ENCODE peak calls at places on chromosome 4, in four cellular contexts. N is endothelial cell of umbilical vein, Y is upper lobe of left lung, B is stomach. T is an unnamed sample.

GRCh38 chr4:170128219-170128804 is 38.6 kb upstream of the AADAT start:
- DNase-seq in Y (no peak), N (no peak), B (no peak), T (no peak)

GRCh38 chr4:166887457-166887856 is 346.8 kb downstream of the SPOCK3 start:
- DNase-seq in N (no peak), Y (no peak), B (no peak), T (no peak)

GRCh38 chr4:8182858-8183725 is 16.0 kb upstream of the SH3TC1 start:
- DNase-seq in B (peak; percentile 89), Y (peak; percentile 91), N (peak; percentile 76), T (no peak)

GRCh38 chr4:41319553-41319952 is 62.8 kb downstream of the UCHL1 start:
- DNase-seq in Y (no peak), B (no peak), N (no peak), T (no peak)

GRCh38 chr4:8199594-8200301 is 658 bp downstream of the SH3TC1 start:
- DNase-seq in Y (peak; percentile 82), N (peak; percentile 34), B (peak; percentile 55), T (no peak)

GRCh38 chr4:45621926-45622325 is 501.9 kb downstream of the GABRG1 start:
- DNase-seq in Y (no peak), B (no peak), N (no peak), T (no peak)

GRCh38 chr4:136810626-136811025 is 721.7 kb downstream of the PCDH18 start:
- DNase-seq in B (no peak), N (no peak), Y (peak; percentile 23), T (no peak)

GRCh38 chr4:41339812-41340809 is 83.4 kb downstream of the UCHL1 start:
- DNase-seq in N (peak; percentile 85), Y (no peak), B (no peak), T (no peak)

GRCh38 chr4:88661724-88662123 is 35.9 kb downstream of the NAP1L5 start:
- DNase-seq in N (peak; percentile 63), Y (no peak), B (no peak), T (no peak)

GRCh38 chr4:101200561-101200960 is 146.8 kb downstream of the PPP3CA start:
- DNase-seq in Y (no peak), B (no peak), N (peak; percentile 94), T (no peak)

GRCh38 chr4:25343671-25344070 is 31.1 kb downstream of the ZCCHC4 start:
- DNase-seq in N (no peak), Y (no peak), B (no peak), T (no peak)

GRCh38 chr4:177596035-177596434 is 153.8 kb upstream of the AGA start:
- DNase-seq in B (no peak), Y (no peak), N (no peak), T (no peak)

GRCh38 chr4:183691897-183692296 is 32.8 kb downstream of the TRAPPC11 start:
- DNase-seq in B (no peak), Y (no peak), N (no peak), T (no peak)

GRCh38 chr4:181796502-181796901 is 446.7 kb upstream of the TENM3 start:
- DNase-seq in B (no peak), Y (no peak), N (no peak), T (no peak)

GRCh38 chr4:77007358-77008230 is 58.0 kb downstream of the SEPTIN11 start:
- DNase-seq in B (no peak), Y (no peak), N (peak; percentile 95), T (no peak)

GRCh38 chr4:153002110-153002509 is 66.0 kb downstream of the FHDC1 start:
- DNase-seq in N (no peak), Y (no peak), B (no peak), T (no peak)

GRCh38 chr4:123229326-123229725 is 167.3 kb upstream of the SPRY1 start:
- DNase-seq in Y (no peak), B (no peak), N (no peak), T (no peak)

GRCh38 chr4:112277705-112278448 is 7.8 kb downstream of the TIFA start:
- DNase-seq in Y (no peak), N (no peak), B (no peak), T (no peak)

GRCh38 chr4:5361968-5362367 is 310.7 kb downstream of the STK32B start:
- DNase-seq in Y (no peak), N (peak; percentile 10), B (no peak), T (no peak)

GRCh38 chr4:125314676-125315570 is at the start of gene FAT4:
- DNase-seq in B (peak; percentile 86), N (peak; percentile 99), Y (peak; percentile 95), T (no peak)

GRCh38 chr4:153533387-153533786 is 67.2 kb downstream of the TMEM131L start:
- DNase-seq in N (no peak), Y (no peak), B (no peak), T (no peak)

GRCh38 chr4:27429260-27429970 is 568.8 kb downstream of the STIM2 start:
- DNase-seq in B (no peak), N (no peak), Y (no peak), T (no peak)

GRCh38 chr4:75530556-75531322 is 16.5 kb downstream of the THAP6 start:
- DNase-seq in B (no peak), N (no peak), Y (no peak), T (no peak)

GRCh38 chr4:149553959-149554520 is 261.6 kb downstream of the IQCM start:
- DNase-seq in N (no peak), Y (no peak), B (no peak), T (no peak)

GRCh38 chr4:56637154-56637553 is 43.9 kb downstream of the HOPX start:
- DNase-seq in Y (no peak), N (no peak), B (no peak), T (no peak)

GRCh38 chr4:56637791-56638190 is 43.3 kb downstream of the HOPX start:
- DNase-seq in N (peak; percentile 5), B (peak; percentile 31), Y (no peak), T (no peak)

GRCh38 chr4:56630876-56631666 is 50.0 kb downstream of the HOPX start:
- DNase-seq in Y (no peak), N (no peak), B (no peak), T (no peak)

GRCh38 chr4:56628592-56628991 is 52.5 kb downstream of the HOPX start:
- DNase-seq in Y (no peak), N (no peak), B (no peak), T (no peak)

DNA sequence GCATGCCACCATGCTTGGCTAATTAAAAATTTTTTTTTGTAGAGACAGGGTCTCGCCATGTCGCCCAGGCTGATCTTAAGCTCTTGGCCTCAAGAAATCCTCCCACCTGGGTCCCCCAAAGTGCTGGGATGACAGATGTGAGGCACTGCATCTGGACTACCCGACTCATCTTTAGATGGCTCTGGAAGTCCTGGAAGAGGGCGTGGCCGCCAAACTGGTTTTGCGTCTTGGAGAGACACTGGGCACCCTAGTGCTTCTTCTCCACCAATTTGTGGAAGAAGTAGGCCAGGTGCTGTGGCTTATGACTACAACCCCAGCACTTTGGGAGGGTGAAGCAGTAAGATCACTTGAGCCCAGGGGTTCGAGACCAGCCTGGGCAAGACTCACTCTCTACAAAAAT is 47.6 kb downstream of the HOPX start:
- DNase-seq in Y (no peak), B (no peak), N (no peak), T (no peak)
- TF ChIP-seq POLR2AphosphoS5 in Y (no peak), B (no peak), N (no peak), T (no peak)

DNA sequence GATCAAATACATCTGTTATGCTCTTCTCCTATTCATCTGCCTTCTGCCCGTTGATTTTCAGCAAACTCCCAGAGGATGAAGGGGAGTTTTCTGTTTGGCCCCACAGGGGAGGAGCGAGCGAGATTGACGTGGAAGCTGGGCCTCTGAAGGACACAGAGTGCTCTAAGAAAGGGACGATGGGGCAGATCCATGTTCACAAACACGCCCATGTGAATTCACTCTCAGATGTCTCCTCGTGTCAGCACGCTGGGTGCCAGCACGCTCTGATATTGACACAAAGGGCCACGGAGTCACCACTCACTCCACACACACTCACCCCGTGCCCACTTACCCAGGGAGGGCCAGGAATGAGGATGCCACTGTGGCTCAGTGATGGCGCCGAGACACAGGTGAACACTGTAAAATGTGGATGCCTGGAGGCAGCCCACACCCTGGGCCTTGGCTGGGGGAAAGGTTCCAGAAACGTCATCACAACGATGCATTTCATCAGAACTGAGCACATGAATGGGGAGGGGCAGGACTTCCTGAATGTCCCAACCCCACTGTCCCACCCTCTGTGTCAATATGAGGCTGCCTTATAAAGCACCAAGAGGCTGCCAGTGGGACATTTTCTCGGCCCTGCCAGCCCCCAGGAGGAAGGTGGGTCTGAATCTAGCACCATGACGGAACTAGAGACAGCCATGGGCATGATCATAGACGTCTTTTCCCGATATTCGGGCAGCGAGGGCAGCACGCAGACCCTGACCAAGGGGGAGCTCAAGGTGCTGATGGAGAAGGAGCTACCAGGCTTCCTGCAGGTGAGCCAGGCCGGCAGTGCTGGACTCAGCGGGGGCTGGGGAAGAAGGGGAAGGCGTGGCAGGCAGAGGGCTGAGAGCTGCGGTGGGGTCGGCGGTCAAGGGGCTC is at the start of gene S100P:
- DNase-seq in N (no peak), Y (no peak), B (peak; percentile 67), T (no peak)
- TF ChIP-seq POLR2AphosphoS5 in N (no peak), Y (peak; percentile 9), B (peak; percentile 80), T (no peak)

GRCh38 chr4:10119773-10120172 is 3.2 kb upstream of the WDR1 start:
- DNase-seq in Y (no peak), N (no peak), B (no peak), T (no peak)

GRCh38 chr4:10116625-10117423 is at the start of gene WDR1:
- DNase-seq in N (peak; percentile 95), B (peak; percentile 97), Y (peak; percentile 100), T (peak; percentile 93)

GRCh38 chr4:10117424-10118354 is 1.1 kb upstream of the WDR1 start:
- DNase-seq in B (no peak), N (peak; percentile 58), Y (no peak), T (no peak)

GRCh38 chr4:10119263-10119662 is 2.7 kb upstream of the WDR1 start:
- DNase-seq in N (no peak), Y (no peak), B (no peak), T (no peak)

DNA sequence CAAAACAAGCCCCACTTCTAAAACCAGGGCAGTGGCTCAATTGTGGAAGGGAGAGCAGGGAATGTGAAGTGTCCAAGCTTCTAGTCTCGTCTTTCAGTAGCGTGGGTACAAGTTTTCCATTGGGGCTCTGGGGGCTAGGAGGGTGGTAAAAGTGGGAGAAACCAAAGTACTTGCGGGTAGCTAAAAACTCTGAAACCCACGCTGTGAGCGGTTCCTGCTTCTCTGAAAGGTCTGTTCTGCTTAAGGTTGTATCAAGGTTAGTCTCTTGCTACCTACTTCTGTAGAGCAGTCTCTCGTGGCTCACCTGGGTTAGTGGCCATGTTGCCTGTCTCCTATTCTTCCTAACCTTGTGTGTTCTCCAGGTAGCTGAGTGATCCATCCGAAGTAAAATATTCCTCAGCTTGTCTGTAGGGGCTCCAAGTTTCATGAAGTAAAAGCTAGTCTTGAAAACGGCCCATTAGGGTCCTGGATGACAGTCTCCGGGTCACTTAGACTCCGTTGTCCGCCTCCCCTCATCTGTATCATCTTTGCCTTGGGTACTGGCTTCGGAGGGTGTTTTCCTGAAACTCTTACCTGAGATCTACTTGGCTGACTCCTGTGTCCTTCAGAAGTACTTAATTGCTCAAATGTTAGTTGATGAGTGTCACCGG is 1.9 kb upstream of the WDR1 start:
- DNase-seq in B (no peak), Y (no peak), N (no peak), T (no peak)
- TF ChIP-seq POLR2AphosphoS5 in B (no peak), Y (no peak), N (no peak), T (peak; percentile 20)

DNA sequence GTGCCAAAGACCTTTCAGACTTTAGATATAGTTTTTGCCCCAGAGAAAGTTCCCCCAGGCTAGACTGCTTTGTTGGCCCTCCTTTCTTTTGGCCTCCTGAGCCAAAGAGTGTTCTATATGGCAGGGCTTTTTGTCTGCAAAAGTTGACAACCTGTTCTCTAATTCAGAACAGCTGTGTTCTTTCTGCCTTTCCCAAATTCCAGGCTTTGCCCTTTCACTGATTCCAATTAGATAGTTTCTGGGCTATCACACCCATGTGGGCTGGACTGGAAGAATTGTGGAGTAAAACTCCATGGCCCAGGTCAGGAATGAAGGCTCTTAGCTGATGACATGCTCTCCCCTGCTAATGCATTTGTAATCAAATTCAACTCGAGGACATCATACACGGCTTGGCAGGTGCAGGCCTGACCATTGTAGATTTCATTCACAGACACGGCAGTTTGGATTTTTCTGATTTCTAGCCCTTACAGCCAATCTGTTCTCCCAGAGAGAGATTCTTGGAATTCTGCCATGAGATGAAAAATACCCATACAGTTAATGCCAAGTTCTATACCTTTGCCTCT is 19.4 kb downstream of the BMP3 start:
- DNase-seq in N (no peak), Y (no peak), B (no peak), T (no peak)
- TF ChIP-seq POLR2AphosphoS5 in N (no peak), Y (no peak), B (no peak), T (no peak)

T was measured in GM12892.